ENCODE peak calls at places on chromosomes 11 and 22, in seven cellular contexts. One of them, this sample, is unnamed.

GRCh38 chr22:49214976-49215375 is 612.7 kb downstream of the BRD1 start:
- DNase-seq in brain microvascular endothelial cell: no peak
- DNase-seq in lower leg skin: no peak
- DNase-seq in foreskin fibroblast: no peak
- DNase-seq in OCI-LY7: no peak
- DNase-seq in BJ: no peak
- DNase-seq in neural progenitor cell: no peak
- DNase-seq in this sample: no peak

GRCh38 chr11:20315800-20316199 is 47.7 kb upstream of the HTATIP2 start:
- DNase-seq in brain microvascular endothelial cell: no peak
- DNase-seq in lower leg skin: no peak
- DNase-seq in foreskin fibroblast: no peak
- DNase-seq in OCI-LY7: no peak
- DNase-seq in BJ: no peak
- DNase-seq in neural progenitor cell: no peak
- DNase-seq in this sample: no peak

GRCh38 chr11:75667268-75667830 is 1.5 kb downstream of the MAP6 start:
- DNase-seq in brain microvascular endothelial cell: no peak
- DNase-seq in lower leg skin: no peak
- DNase-seq in foreskin fibroblast: no peak
- DNase-seq in OCI-LY7: no peak
- DNase-seq in BJ: no peak
- DNase-seq in neural progenitor cell: peak
- DNase-seq in this sample: no peak

GRCh38 chr11:6497069-6497839 is at the start of gene DNHD1:
- DNase-seq in brain microvascular endothelial cell: no peak
- DNase-seq in lower leg skin: no peak
- DNase-seq in foreskin fibroblast: no peak
- DNase-seq in OCI-LY7: no peak
- DNase-seq in BJ: no peak
- DNase-seq in neural progenitor cell: peak
- DNase-seq in this sample: no peak

GRCh38 chr11:57546869-57547518 is 9.6 kb downstream of the SMTNL1 start:
- DNase-seq in brain microvascular endothelial cell: peak
- DNase-seq in lower leg skin: no peak
- DNase-seq in foreskin fibroblast: peak
- DNase-seq in OCI-LY7: no peak
- DNase-seq in BJ: no peak
- DNase-seq in neural progenitor cell: peak
- DNase-seq in this sample: peak

GRCh38 chr22:46795845-46796565 is 33.6 kb downstream of the TBC1D22A start:
- DNase-seq in brain microvascular endothelial cell: no peak
- DNase-seq in lower leg skin: no peak
- DNase-seq in foreskin fibroblast: no peak
- DNase-seq in OCI-LY7: no peak
- DNase-seq in BJ: no peak
- DNase-seq in neural progenitor cell: no peak
- DNase-seq in this sample: no peak

GRCh38 chr11:1863352-1864215 is 10.7 kb downstream of the LSP1 start:
- DNase-seq in brain microvascular endothelial cell: peak
- DNase-seq in lower leg skin: peak
- DNase-seq in foreskin fibroblast: peak
- DNase-seq in OCI-LY7: no peak
- DNase-seq in BJ: peak
- DNase-seq in neural progenitor cell: peak
- DNase-seq in this sample: peak

GRCh38 chr22:48348855-48349254 is 1478.8 kb downstream of the BRD1 start:
- DNase-seq in brain microvascular endothelial cell: no peak
- DNase-seq in lower leg skin: no peak
- DNase-seq in foreskin fibroblast: no peak
- DNase-seq in OCI-LY7: no peak
- DNase-seq in BJ: no peak
- DNase-seq in neural progenitor cell: no peak
- DNase-seq in this sample: no peak

GRCh38 chr11:36033082-36033751 is 89.4 kb downstream of the LDLRAD3 start:
- DNase-seq in brain microvascular endothelial cell: no peak
- DNase-seq in lower leg skin: no peak
- DNase-seq in foreskin fibroblast: no peak
- DNase-seq in OCI-LY7: no peak
- DNase-seq in BJ: no peak
- DNase-seq in neural progenitor cell: no peak
- DNase-seq in this sample: no peak

GRCh38 chr11:102882389-102883024 is 7.7 kb upstream of the MMP12 start:
- DNase-seq in brain microvascular endothelial cell: peak
- DNase-seq in lower leg skin: no peak
- DNase-seq in foreskin fibroblast: peak
- DNase-seq in OCI-LY7: no peak
- DNase-seq in BJ: no peak
- DNase-seq in neural progenitor cell: no peak
- DNase-seq in this sample: no peak

GRCh38 chr11:93487032-93487483 is 56.1 kb downstream of the SMCO4 start:
- DNase-seq in brain microvascular endothelial cell: no peak
- DNase-seq in lower leg skin: no peak
- DNase-seq in foreskin fibroblast: no peak
- DNase-seq in OCI-LY7: no peak
- DNase-seq in BJ: no peak
- DNase-seq in neural progenitor cell: no peak
- DNase-seq in this sample: no peak

GRCh38 chr11:11620251-11620965 is 1.4 kb downstream of the GALNT18 start:
- DNase-seq in brain microvascular endothelial cell: no peak
- DNase-seq in lower leg skin: no peak
- DNase-seq in foreskin fibroblast: peak
- DNase-seq in OCI-LY7: no peak
- DNase-seq in BJ: no peak
- DNase-seq in neural progenitor cell: peak
- DNase-seq in this sample: peak

GRCh38 chr11:88886796-88887195 is 179.0 kb downstream of the GRM5 start:
- DNase-seq in brain microvascular endothelial cell: peak
- DNase-seq in lower leg skin: no peak
- DNase-seq in foreskin fibroblast: peak
- DNase-seq in OCI-LY7: peak
- DNase-seq in BJ: no peak
- DNase-seq in neural progenitor cell: peak
- DNase-seq in this sample: no peak

GRCh38 chr22:36454916-36455570 is 26.4 kb downstream of the TXN2 start:
- DNase-seq in brain microvascular endothelial cell: peak
- DNase-seq in lower leg skin: peak
- DNase-seq in foreskin fibroblast: peak
- DNase-seq in OCI-LY7: peak
- DNase-seq in BJ: no peak
- DNase-seq in neural progenitor cell: peak
- DNase-seq in this sample: peak

GRCh38 chr11:85347291-85347690 is 279.9 kb downstream of the DLG2 start:
- DNase-seq in brain microvascular endothelial cell: no peak
- DNase-seq in lower leg skin: no peak
- DNase-seq in foreskin fibroblast: no peak
- DNase-seq in OCI-LY7: no peak
- DNase-seq in BJ: no peak
- DNase-seq in neural progenitor cell: peak
- DNase-seq in this sample: no peak

GRCh38 chr11:27553186-27553585 is 46.6 kb upstream of the LIN7C start:
- DNase-seq in brain microvascular endothelial cell: no peak
- DNase-seq in lower leg skin: peak
- DNase-seq in foreskin fibroblast: peak
- DNase-seq in OCI-LY7: no peak
- DNase-seq in BJ: no peak
- DNase-seq in neural progenitor cell: no peak
- DNase-seq in this sample: no peak

GRCh38 chr11:45371251-45371749 is 85.2 kb upstream of the SYT13 start:
- DNase-seq in brain microvascular endothelial cell: peak
- DNase-seq in lower leg skin: peak
- DNase-seq in foreskin fibroblast: peak
- DNase-seq in OCI-LY7: peak
- DNase-seq in BJ: no peak
- DNase-seq in neural progenitor cell: peak
- DNase-seq in this sample: peak

GRCh38 chr22:33697640-33698039 is 222.6 kb downstream of the LARGE1 start:
- DNase-seq in brain microvascular endothelial cell: peak
- DNase-seq in lower leg skin: no peak
- DNase-seq in foreskin fibroblast: no peak
- DNase-seq in OCI-LY7: no peak
- DNase-seq in BJ: no peak
- DNase-seq in neural progenitor cell: no peak
- DNase-seq in this sample: no peak

GRCh38 chr22:37807410-37808293 is at the start of gene GCAT:
- DNase-seq in brain microvascular endothelial cell: peak
- DNase-seq in lower leg skin: peak
- DNase-seq in foreskin fibroblast: peak
- DNase-seq in OCI-LY7: peak
- DNase-seq in BJ: peak
- DNase-seq in neural progenitor cell: peak
- DNase-seq in this sample: peak

GRCh38 chr11:131373756-131374155 is 3.3 kb downstream of the NTM start:
- DNase-seq in brain microvascular endothelial cell: no peak
- DNase-seq in lower leg skin: no peak
- DNase-seq in foreskin fibroblast: no peak
- DNase-seq in OCI-LY7: no peak
- DNase-seq in BJ: no peak
- DNase-seq in neural progenitor cell: no peak
- DNase-seq in this sample: no peak

GRCh38 chr11:8907116-8907515 is 3.9 kb upstream of the AKIP1 start:
- DNase-seq in brain microvascular endothelial cell: no peak
- DNase-seq in lower leg skin: no peak
- DNase-seq in foreskin fibroblast: no peak
- DNase-seq in OCI-LY7: no peak
- DNase-seq in BJ: no peak
- DNase-seq in neural progenitor cell: no peak
- DNase-seq in this sample: no peak
- TF ChIP-seq CTCF in brain microvascular endothelial cell: no peak
- TF ChIP-seq CTCF in lower leg skin: no peak
- TF ChIP-seq CTCF in foreskin fibroblast: no peak
- TF ChIP-seq CTCF in OCI-LY7: no peak
- TF ChIP-seq CTCF in BJ: no peak
- TF ChIP-seq CTCF in neural progenitor cell: no peak
- TF ChIP-seq CTCF in this sample: no peak

GRCh38 chr11:72788250-72788649 is 5.6 kb downstream of the STARD10 start:
- DNase-seq in brain microvascular endothelial cell: no peak
- DNase-seq in lower leg skin: no peak
- DNase-seq in foreskin fibroblast: no peak
- DNase-seq in OCI-LY7: no peak
- DNase-seq in BJ: no peak
- DNase-seq in neural progenitor cell: peak
- DNase-seq in this sample: no peak
- H3K4me3 ChIP-seq in brain microvascular endothelial cell: no peak
- H3K4me3 ChIP-seq in lower leg skin: no peak
- H3K4me3 ChIP-seq in foreskin fibroblast: no peak
- H3K4me3 ChIP-seq in OCI-LY7: no peak
- H3K4me3 ChIP-seq in BJ: no peak
- H3K4me3 ChIP-seq in neural progenitor cell: no peak
- H3K4me3 ChIP-seq in this sample: no peak

GRCh38 chr11:66109294-66109693 is 39.2 kb downstream of the PACS1 start:
- DNase-seq in brain microvascular endothelial cell: no peak
- DNase-seq in lower leg skin: no peak
- DNase-seq in foreskin fibroblast: no peak
- DNase-seq in OCI-LY7: no peak
- DNase-seq in BJ: no peak
- DNase-seq in neural progenitor cell: no peak
- DNase-seq in this sample: no peak

GRCh38 chr11:66112640-66113098 is 42.6 kb downstream of the PACS1 start:
- DNase-seq in brain microvascular endothelial cell: peak
- DNase-seq in lower leg skin: no peak
- DNase-seq in foreskin fibroblast: peak
- DNase-seq in OCI-LY7: peak
- DNase-seq in BJ: peak
- DNase-seq in neural progenitor cell: no peak
- DNase-seq in this sample: no peak

GRCh38 chr11:66111158-66111557 is 41.1 kb downstream of the PACS1 start:
- DNase-seq in brain microvascular endothelial cell: no peak
- DNase-seq in lower leg skin: no peak
- DNase-seq in foreskin fibroblast: no peak
- DNase-seq in OCI-LY7: peak
- DNase-seq in BJ: no peak
- DNase-seq in neural progenitor cell: no peak
- DNase-seq in this sample: no peak

GRCh38 chr11:66113132-66113856 is 43.2 kb downstream of the PACS1 start:
- DNase-seq in brain microvascular endothelial cell: peak
- DNase-seq in lower leg skin: no peak
- DNase-seq in foreskin fibroblast: peak
- DNase-seq in OCI-LY7: no peak
- DNase-seq in BJ: peak
- DNase-seq in neural progenitor cell: no peak
- DNase-seq in this sample: no peak

DNA sequence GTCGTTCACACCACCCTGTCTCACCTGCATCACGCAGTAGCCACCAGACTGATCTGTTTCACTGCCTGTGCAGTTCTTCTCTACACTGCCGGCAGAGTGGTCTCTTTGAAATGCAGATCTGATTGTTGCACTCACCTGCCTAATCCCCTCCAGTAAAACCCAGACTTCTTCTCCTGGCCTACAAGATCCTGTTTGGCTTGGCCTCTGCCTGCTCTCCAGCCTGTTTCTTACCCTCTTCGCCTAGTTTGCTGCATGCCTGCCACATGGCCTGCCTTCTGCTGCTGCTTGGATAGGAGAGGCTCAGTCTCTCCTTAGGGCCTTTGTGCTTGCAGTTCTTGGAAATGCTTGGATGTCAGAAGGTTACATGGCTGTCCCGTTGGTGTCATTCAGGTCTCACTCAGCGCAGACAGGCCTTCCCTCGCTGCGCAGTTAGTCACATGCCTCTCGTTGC is 42.0 kb downstream of the PACS1 start:
- DNase-seq in brain microvascular endothelial cell: no peak
- DNase-seq in lower leg skin: no peak
- DNase-seq in foreskin fibroblast: no peak
- DNase-seq in OCI-LY7: peak
- DNase-seq in BJ: no peak
- DNase-seq in neural progenitor cell: no peak
- DNase-seq in this sample: no peak
- TF ChIP-seq CTCF in brain microvascular endothelial cell: no peak
- TF ChIP-seq CTCF in lower leg skin: no peak
- TF ChIP-seq CTCF in foreskin fibroblast: no peak
- TF ChIP-seq CTCF in OCI-LY7: no peak
- TF ChIP-seq CTCF in BJ: no peak
- TF ChIP-seq CTCF in neural progenitor cell: no peak
- TF ChIP-seq CTCF in this sample: no peak

GRCh38 chr22:50303848-50304527 is 3.5 kb downstream of the PLXNB2 start:
- DNase-seq in brain microvascular endothelial cell: no peak
- DNase-seq in lower leg skin: peak
- DNase-seq in foreskin fibroblast: no peak
- DNase-seq in OCI-LY7: peak
- DNase-seq in BJ: no peak
- DNase-seq in neural progenitor cell: peak
- DNase-seq in this sample: peak

GRCh38 chr22:50302564-50302963 is 4.9 kb downstream of the PLXNB2 start:
- DNase-seq in brain microvascular endothelial cell: no peak
- DNase-seq in lower leg skin: no peak
- DNase-seq in foreskin fibroblast: no peak
- DNase-seq in OCI-LY7: no peak
- DNase-seq in BJ: no peak
- DNase-seq in neural progenitor cell: no peak
- DNase-seq in this sample: no peak

GRCh38 chr22:50302041-50302541 is 5.4 kb downstream of the PLXNB2 start:
- DNase-seq in brain microvascular endothelial cell: no peak
- DNase-seq in lower leg skin: no peak
- DNase-seq in foreskin fibroblast: peak
- DNase-seq in OCI-LY7: no peak
- DNase-seq in BJ: no peak
- DNase-seq in neural progenitor cell: no peak
- DNase-seq in this sample: no peak

GRCh38 chr22:50304528-50305392 is 2.7 kb downstream of the PLXNB2 start:
- DNase-seq in brain microvascular endothelial cell: no peak
- DNase-seq in lower leg skin: no peak
- DNase-seq in foreskin fibroblast: no peak
- DNase-seq in OCI-LY7: no peak
- DNase-seq in BJ: no peak
- DNase-seq in neural progenitor cell: no peak
- DNase-seq in this sample: peak

GRCh38 chr22:50303515-50303847 is 4.0 kb downstream of the PLXNB2 start:
- DNase-seq in brain microvascular endothelial cell: no peak
- DNase-seq in lower leg skin: no peak
- DNase-seq in foreskin fibroblast: no peak
- DNase-seq in OCI-LY7: no peak
- DNase-seq in BJ: no peak
- DNase-seq in neural progenitor cell: no peak
- DNase-seq in this sample: no peak
- H3K4me3 ChIP-seq in brain microvascular endothelial cell: no peak
- H3K4me3 ChIP-seq in lower leg skin: no peak
- H3K4me3 ChIP-seq in foreskin fibroblast: no peak
- H3K4me3 ChIP-seq in OCI-LY7: no peak
- H3K4me3 ChIP-seq in BJ: no peak
- H3K4me3 ChIP-seq in neural progenitor cell: no peak
- H3K4me3 ChIP-seq in this sample: no peak